ENCODE peak calls at places on chromosomes 13 and 19, in six cellular contexts. R is HTR-8/SVneo; B is neuronal stem cell; I is SW480; N is HS-27A; U is stimulated activated CD8-positive, alpha-beta memory T cell treated with anti-CD3 and anti-CD28 coated beads, Interleukin-12 subunit alpha, Interleukin-12 subunit beta, amount 100 ng/mL, for 4 hours. M is an unnamed sample.

GRCh38 chr19:293436-294110 is 2.4 kb upstream of the PLPP2 start:
- DNase-seq in N (no peak), I (no peak), R (no peak), B (no peak), U (no peak), M (peak)

GRCh38 chr13:50161052-50161451 is 145.8 kb downstream of the KCNRG start:
- DNase-seq in B (no peak), R (no peak), N (no peak), U (no peak), I (no peak), M (no peak)

GRCh38 chr19:18594096-18594823 is 5.7 kb downstream of the REX1BD start:
- DNase-seq in I (peak), N (peak), R (peak), U (peak), B (peak), M (peak)

GRCh38 chr19:49492573-49493411 is 3.4 kb upstream of the RPS11 start:
- DNase-seq in B (no peak), U (no peak), I (peak), R (no peak), N (no peak), M (peak)

GRCh38 chr19:4582112-4582553 is 22.6 kb upstream of the SEMA6B start:
- DNase-seq in U (no peak), R (no peak), N (no peak), B (no peak), I (no peak), M (no peak)

GRCh38 chr13:30862707-30863106 is 43.4 kb upstream of the MEDAG start:
- DNase-seq in U (no peak), B (no peak), I (no peak), N (no peak), R (no peak), M (no peak)

GRCh38 chr19:14337510-14337909 is 43.7 kb upstream of the ADGRE5 start:
- DNase-seq in I (peak), U (no peak), N (no peak), R (no peak), B (no peak), M (peak)

GRCh38 chr19:16903347-16903746 is 14.5 kb downstream of the F2RL3 start:
- DNase-seq in I (no peak), B (no peak), N (no peak), U (no peak), R (no peak), M (no peak)

GRCh38 chr19:14375055-14375581 is 6.1 kb upstream of the ADGRE5 start:
- DNase-seq in N (no peak), U (peak), R (no peak), B (no peak), I (no peak), M (no peak)

GRCh38 chr19:2982983-2983350 is 5.6 kb downstream of the TLE6 start:
- DNase-seq in R (no peak), N (peak), I (no peak), U (no peak), B (no peak), M (no peak)

GRCh38 chr19:1082165-1082927 is 12.8 kb downstream of the POLR2E start:
- DNase-seq in U (no peak), N (no peak), B (peak), I (peak), R (no peak), M (peak)

GRCh38 chr19:45547211-45547770 is 37.3 kb downstream of the OPA3 start:
- DNase-seq in B (no peak), R (no peak), N (no peak), I (no peak), U (no peak), M (no peak)

M was measured in DMS53.